ENCODE peak calls at places on chromosomes 13 and 19, in ten cellular contexts. I is body of pancreas, Y is brain microvascular endothelial cell, S is pancreas, Z is upper lobe of right lung, H is GM20000, C is GM10248, M is psoas muscle, O is lung, T is kidney. W is an unnamed sample.

GRCh38 chr13:66657165-66657895 is 572.8 kb downstream of the PCDH9 start:
- DNase-seq in I (peak), Y (peak), S (peak), Z (no peak), H (no peak), C (no peak), M (peak), O (peak), T (peak), W (no peak)

GRCh38 chr13:77779461-77780272 is 82.2 kb downstream of the SLAIN1 start:
- DNase-seq in I (peak), Y (peak), S (no peak), Z (no peak), H (peak), C (peak), M (no peak), O (peak), T (no peak), W (no peak)

GRCh38 chr13:42883771-42884170 is 102.4 kb downstream of the FAM216B start:
- DNase-seq in I (no peak), Y (peak), S (no peak), Z (no peak), H (no peak), C (no peak), M (peak), O (no peak), T (no peak), W (no peak)

GRCh38 chr13:27038323-27038722 is 133.3 kb downstream of the USP12 start:
- DNase-seq in I (no peak), Y (peak), S (no peak), Z (no peak), H (no peak), C (no peak), M (no peak), O (no peak), T (no peak), W (no peak)

GRCh38 chr13:80047406-80047805 is 293.5 kb downstream of the SPRY2 start:
- DNase-seq in I (no peak), Y (peak), S (no peak), Z (no peak), H (no peak), C (no peak), M (no peak), O (no peak), T (no peak), W (no peak)

GRCh38 chr13:113863511-113864302 is at the start of gene GAS6:
- DNase-seq in I (peak), Y (no peak), S (peak), Z (peak), H (peak), C (peak), M (peak), O (no peak), T (peak), W (no peak)

GRCh38 chr19:16225279-16226183 is 27.8 kb downstream of the AP1M1 start:
- DNase-seq in I (no peak), Y (no peak), S (no peak), Z (peak), H (no peak), C (no peak), M (peak), O (no peak), T (no peak), W (no peak)

GRCh38 chr13:113077953-113078894 is 27.4 kb upstream of the F7 start:
- DNase-seq in I (no peak), Y (no peak), S (no peak), Z (peak), H (no peak), C (no peak), M (peak), O (no peak), T (peak), W (peak)

GRCh38 chr13:18961383-18962117 is 220.1 kb downstream of the TUBA3C start:
- DNase-seq in I (no peak), Y (no peak), S (no peak), Z (no peak), H (no peak), C (no peak), M (no peak), O (no peak), T (no peak), W (no peak)

GRCh38 chr19:48896191-48896720 is 2.3 kb downstream of the TULP2 start:
- DNase-seq in I (peak), Y (no peak), S (peak), Z (peak), H (peak), C (peak), M (peak), O (peak), T (peak), W (no peak)

GRCh38 chr13:45705145-45705695 is 3.1 kb downstream of the CBY2 start:
- DNase-seq in I (no peak), Y (no peak), S (no peak), Z (no peak), H (no peak), C (no peak), M (no peak), O (no peak), T (no peak), W (no peak)

DNA sequence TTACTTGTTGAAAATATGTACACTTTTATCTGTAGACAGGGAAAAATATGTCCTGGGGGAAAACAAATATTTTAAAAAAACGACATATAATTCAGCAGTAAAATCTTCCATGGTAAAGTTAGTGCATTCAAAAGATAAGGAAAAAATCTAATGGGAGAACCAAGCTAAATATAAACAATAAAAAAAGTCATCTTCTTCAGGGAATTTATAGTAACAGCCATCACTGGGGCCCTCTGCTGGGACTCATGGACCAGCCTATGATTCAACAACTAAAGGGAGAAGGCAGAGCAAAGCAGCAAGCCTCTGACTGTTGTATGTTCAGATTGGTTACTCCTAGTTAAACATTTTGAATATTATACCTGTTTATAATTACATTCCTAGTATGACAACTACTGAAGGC is 93.0 kb downstream of the ITGBL1 start:
- DNase-seq in I (no peak), Y (peak), S (no peak), Z (no peak), H (no peak), C (no peak), M (no peak), O (no peak), T (no peak), W (no peak)
- TF ChIP-seq CTCF in I (no peak), Y (peak), S (no peak), Z (no peak), H (no peak), C (no peak), M (no peak), O (no peak), T (no peak), W (peak)

DNA sequence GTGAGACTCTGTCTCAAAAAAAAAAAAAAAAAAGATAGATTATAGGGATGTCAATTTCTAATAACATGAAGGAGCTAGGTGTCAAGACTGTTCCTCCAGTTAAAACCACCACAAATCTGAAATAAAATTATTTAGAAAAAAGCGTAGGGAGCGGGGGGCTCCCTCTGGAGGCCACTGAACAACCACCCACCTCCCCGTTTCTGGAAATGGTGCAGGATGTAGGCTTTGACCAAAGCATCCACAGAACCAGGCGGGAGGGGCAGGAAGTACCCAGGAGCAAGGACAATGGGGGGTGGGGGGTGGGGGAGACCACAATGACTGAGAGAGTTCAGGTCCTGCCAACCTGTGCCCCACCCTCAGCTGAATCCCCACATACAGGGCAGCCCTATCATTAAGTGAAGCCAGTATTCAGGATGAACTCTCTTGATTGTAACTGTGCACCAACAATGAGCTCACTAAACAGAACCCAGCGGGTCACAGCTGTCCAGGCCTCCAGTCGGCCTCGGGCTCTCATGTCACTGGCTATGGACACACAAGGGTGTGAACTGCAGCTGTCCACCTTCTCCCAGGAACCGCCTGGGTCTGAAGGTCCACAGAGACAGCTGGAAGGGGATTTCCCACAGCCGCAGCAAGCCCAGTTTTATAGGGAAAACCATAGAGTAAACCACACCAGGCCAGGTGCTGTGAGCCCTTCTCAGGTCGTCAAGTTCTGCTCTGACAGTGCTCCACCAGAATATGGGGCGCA is 6.6 kb downstream of the ZSCAN18 start:
- DNase-seq in I (no peak), Y (no peak), S (no peak), Z (peak), H (no peak), C (no peak), M (peak), O (no peak), T (no peak), W (no peak)
- TF ChIP-seq CTCF in I (no peak), Y (no peak), S (no peak), Z (no peak), H (no peak), C (no peak), M (no peak), O (no peak), T (no peak), W (no peak)

GRCh38 chr19:18590273-18591272 is 2.0 kb downstream of the REX1BD start:
- DNase-seq in I (no peak), Y (peak), S (no peak), Z (peak), H (peak), C (no peak), M (peak), O (peak), T (peak), W (no peak)
- TF ChIP-seq CTCF in I (no peak), Y (peak), S (no peak), Z (no peak), H (no peak), C (no peak), M (peak), O (no peak), T (no peak), W (peak)

GRCh38 chr13:28548872-28549271 is 53.9 kb upstream of the FLT1 start:
- DNase-seq in I (no peak), Y (no peak), S (no peak), Z (no peak), H (no peak), C (no peak), M (no peak), O (no peak), T (no peak), W (no peak)
- TF ChIP-seq CTCF in I (no peak), Y (peak), S (no peak), Z (no peak), H (no peak), C (no peak), M (no peak), O (no peak), T (no peak), W (peak)

DNA sequence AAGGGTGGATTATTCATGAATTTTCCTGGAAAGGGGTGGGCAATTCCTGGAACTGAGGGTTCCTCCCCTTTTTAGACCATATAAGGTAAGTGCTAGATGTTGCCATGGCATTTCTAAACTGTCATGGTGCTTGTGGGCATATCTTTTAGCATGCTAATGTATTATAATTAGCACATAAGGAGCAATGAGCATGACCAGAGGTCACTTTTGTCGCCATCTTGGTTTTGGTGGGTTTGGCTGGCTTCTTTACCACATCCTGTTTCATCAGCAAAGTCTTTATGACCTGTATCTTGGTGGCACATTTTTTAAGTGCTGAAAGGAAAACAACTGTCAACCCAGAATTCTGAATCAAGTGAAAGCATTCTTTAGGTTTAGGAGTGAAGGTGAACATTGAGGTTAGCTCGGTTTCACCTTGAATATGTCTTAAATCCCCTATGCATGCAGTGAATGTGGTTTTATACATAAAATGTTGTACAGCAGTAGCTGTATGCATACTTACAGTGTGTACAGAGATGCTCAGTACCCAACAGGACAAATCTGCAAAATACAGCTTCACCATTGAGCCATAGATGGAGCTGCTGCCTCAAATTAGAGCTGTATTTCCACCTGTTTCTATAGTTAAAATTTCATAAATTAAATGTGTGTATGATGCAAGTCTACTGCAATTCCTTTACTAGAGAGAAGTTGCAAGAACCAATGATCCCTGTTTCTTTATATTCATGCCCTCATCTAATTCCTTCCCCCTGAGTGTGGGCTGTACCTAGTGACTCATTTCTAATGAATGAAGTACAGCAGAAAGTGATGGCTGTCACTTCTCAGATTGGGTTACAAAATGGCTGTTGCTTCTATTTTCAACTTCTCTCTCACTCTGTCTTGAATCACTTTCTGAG is 25.3 kb upstream of the IGSF23 start:
- DNase-seq in I (no peak), Y (peak), S (no peak), Z (no peak), H (no peak), C (no peak), M (no peak), O (no peak), T (no peak), W (no peak)
- TF ChIP-seq CTCF in I (no peak), Y (peak), S (no peak), Z (no peak), H (no peak), C (no peak), M (peak), O (no peak), T (peak), W (peak)

DNA sequence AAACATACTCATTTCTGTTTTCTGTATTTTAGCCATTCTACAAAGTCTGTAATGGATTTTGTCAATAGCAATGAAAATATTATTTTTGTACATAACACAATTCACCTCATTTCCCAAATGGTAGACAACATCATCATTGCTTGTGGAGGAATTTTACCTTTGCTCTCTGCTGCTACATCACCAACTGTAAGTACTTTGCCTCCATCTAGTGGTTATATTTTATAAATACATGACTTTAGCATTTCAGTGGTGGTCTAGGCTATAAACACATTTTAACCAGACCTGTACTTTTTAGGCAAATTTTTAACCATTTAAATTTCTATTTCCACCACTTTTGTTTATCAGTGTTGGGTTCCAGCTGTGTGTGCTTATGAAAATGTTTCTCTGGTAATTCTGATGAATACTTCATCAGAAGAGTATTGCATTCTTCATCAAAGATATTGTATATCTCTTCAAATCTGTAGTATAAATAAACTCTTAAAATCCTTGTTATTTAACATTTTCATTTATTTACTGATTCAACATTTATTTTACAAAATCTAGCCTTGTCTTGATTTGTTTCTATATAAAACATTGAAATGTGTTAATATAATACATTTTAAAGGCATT is 222.4 kb downstream of the NBEA start:
- DNase-seq in I (no peak), Y (no peak), S (no peak), Z (no peak), H (peak), C (peak), M (no peak), O (no peak), T (no peak), W (no peak)
- TF ChIP-seq CTCF in I (peak), Y (peak), S (peak), Z (peak), H (peak), C (peak), M (peak), O (peak), T (peak), W (peak)

GRCh38 chr19:28329429-28329828 is 883.5 kb downstream of the UQCRFS1 start:
- DNase-seq in I (no peak), Y (no peak), S (no peak), Z (no peak), H (no peak), C (no peak), M (no peak), O (no peak), T (no peak), W (no peak)

GRCh38 chr19:28319208-28319607 is 893.7 kb downstream of the UQCRFS1 start:
- DNase-seq in I (no peak), Y (no peak), S (no peak), Z (no peak), H (no peak), C (no peak), M (no peak), O (no peak), T (no peak), W (no peak)

GRCh38 chr19:28319918-28320317 is 893.0 kb downstream of the UQCRFS1 start:
- DNase-seq in I (no peak), Y (no peak), S (no peak), Z (no peak), H (no peak), C (no peak), M (no peak), O (no peak), T (no peak), W (no peak)

GRCh38 chr19:28327905-28328304 is 885.0 kb downstream of the UQCRFS1 start:
- DNase-seq in I (no peak), Y (no peak), S (no peak), Z (no peak), H (no peak), C (no peak), M (no peak), O (no peak), T (no peak), W (no peak)

GRCh38 chr19:28324275-28325060 is 888.5 kb downstream of the UQCRFS1 start:
- DNase-seq in I (no peak), Y (no peak), S (no peak), Z (no peak), H (no peak), C (no peak), M (no peak), O (no peak), T (no peak), W (no peak)
- TF ChIP-seq CTCF in I (no peak), Y (peak), S (no peak), Z (no peak), H (no peak), C (no peak), M (no peak), O (no peak), T (no peak), W (peak)

W was measured in chondrocyte.